ENCODE peak calls at places on chromosomes 7 and 10, in four cellular contexts. One of them, this sample, is unnamed.

GRCh38 chr7:70788276-70788675 is 343.7 kb upstream of the GALNT17 start:
- DNase-seq in Peyer's patch: no peak
- DNase-seq in neural progenitor cell: no peak
- DNase-seq in heart left ventricle: no peak
- DNase-seq in this sample: no peak

GRCh38 chr7:64793106-64793755 is 997 bp upstream of the ZNF138 start:
- DNase-seq in heart left ventricle: no peak
- DNase-seq in Peyer's patch: no peak
- DNase-seq in neural progenitor cell: no peak
- DNase-seq in this sample: no peak

GRCh38 chr10:27658788-27659187 is 86.8 kb downstream of the MKX start:
- DNase-seq in Peyer's patch: no peak
- DNase-seq in heart left ventricle: no peak
- DNase-seq in neural progenitor cell: no peak
- DNase-seq in this sample: no peak

GRCh38 chr7:94395141-94396041 is 696 bp downstream of the COL1A2 start:
- DNase-seq in Peyer's patch: peak
- DNase-seq in heart left ventricle: peak
- DNase-seq in neural progenitor cell: peak
- DNase-seq in this sample: no peak

GRCh38 chr7:3176112-3176836 is 124.8 kb upstream of the SDK1 start:
- DNase-seq in heart left ventricle: no peak
- DNase-seq in Peyer's patch: no peak
- DNase-seq in neural progenitor cell: no peak
- DNase-seq in this sample: no peak

GRCh38 chr10:21989453-21990154 is 13.9 kb downstream of the DNAJC1 start:
- DNase-seq in heart left ventricle: peak
- DNase-seq in neural progenitor cell: peak
- DNase-seq in Peyer's patch: no peak
- DNase-seq in this sample: no peak

GRCh38 chr7:6057316-6058128 is 26.3 kb downstream of the ANKRD61 start:
- DNase-seq in heart left ventricle: no peak
- DNase-seq in Peyer's patch: no peak
- DNase-seq in neural progenitor cell: no peak
- DNase-seq in this sample: no peak

GRCh38 chr7:139598642-139599041 is 75.2 kb downstream of the CLEC2L start:
- DNase-seq in Peyer's patch: no peak
- DNase-seq in heart left ventricle: peak
- DNase-seq in neural progenitor cell: no peak
- DNase-seq in this sample: no peak

GRCh38 chr10:1567742-1568495 is 169.4 kb downstream of the ADARB2 start:
- DNase-seq in heart left ventricle: no peak
- DNase-seq in neural progenitor cell: no peak
- DNase-seq in Peyer's patch: no peak
- DNase-seq in this sample: no peak

GRCh38 chr7:34493752-34494151 is 164.3 kb upstream of the NPSR1 start:
- DNase-seq in Peyer's patch: no peak
- DNase-seq in neural progenitor cell: no peak
- DNase-seq in heart left ventricle: no peak
- DNase-seq in this sample: no peak

GRCh38 chr10:17643339-17643754 is 604 bp upstream of the STAM start:
- DNase-seq in heart left ventricle: peak
- DNase-seq in Peyer's patch: no peak
- DNase-seq in neural progenitor cell: peak
- DNase-seq in this sample: peak

GRCh38 chr10:71873582-71874182 is 22.6 kb upstream of the PSAP start:
- DNase-seq in Peyer's patch: no peak
- DNase-seq in neural progenitor cell: no peak
- DNase-seq in heart left ventricle: no peak
- DNase-seq in this sample: no peak

GRCh38 chr10:60237977-60238376 is 151.7 kb downstream of the ANK3 start:
- DNase-seq in neural progenitor cell: no peak
- DNase-seq in Peyer's patch: no peak
- DNase-seq in heart left ventricle: no peak
- DNase-seq in this sample: no peak

GRCh38 chr10:100019824-100020160 is 10.0 kb upstream of the DNMBP start:
- DNase-seq in Peyer's patch: no peak
- DNase-seq in neural progenitor cell: peak
- DNase-seq in heart left ventricle: no peak
- DNase-seq in this sample: no peak

GRCh38 chr10:72234560-72235095 is 18.6 kb upstream of the ASCC1 start:
- DNase-seq in heart left ventricle: no peak
- DNase-seq in neural progenitor cell: no peak
- DNase-seq in Peyer's patch: no peak
- DNase-seq in this sample: no peak

GRCh38 chr10:32888161-32888927 is 69.7 kb downstream of the ITGB1 start:
- DNase-seq in neural progenitor cell: no peak
- DNase-seq in Peyer's patch: no peak
- DNase-seq in heart left ventricle: no peak
- DNase-seq in this sample: no peak

GRCh38 chr7:91514591-91514990 is 250.4 kb downstream of the FZD1 start:
- DNase-seq in Peyer's patch: no peak
- DNase-seq in neural progenitor cell: no peak
- DNase-seq in heart left ventricle: no peak
- DNase-seq in this sample: no peak

GRCh38 chr10:104336829-104337526 is 1.3 kb downstream of the ITPRIP start:
- DNase-seq in Peyer's patch: no peak
- DNase-seq in heart left ventricle: no peak
- DNase-seq in neural progenitor cell: peak
- DNase-seq in this sample: peak

DNA sequence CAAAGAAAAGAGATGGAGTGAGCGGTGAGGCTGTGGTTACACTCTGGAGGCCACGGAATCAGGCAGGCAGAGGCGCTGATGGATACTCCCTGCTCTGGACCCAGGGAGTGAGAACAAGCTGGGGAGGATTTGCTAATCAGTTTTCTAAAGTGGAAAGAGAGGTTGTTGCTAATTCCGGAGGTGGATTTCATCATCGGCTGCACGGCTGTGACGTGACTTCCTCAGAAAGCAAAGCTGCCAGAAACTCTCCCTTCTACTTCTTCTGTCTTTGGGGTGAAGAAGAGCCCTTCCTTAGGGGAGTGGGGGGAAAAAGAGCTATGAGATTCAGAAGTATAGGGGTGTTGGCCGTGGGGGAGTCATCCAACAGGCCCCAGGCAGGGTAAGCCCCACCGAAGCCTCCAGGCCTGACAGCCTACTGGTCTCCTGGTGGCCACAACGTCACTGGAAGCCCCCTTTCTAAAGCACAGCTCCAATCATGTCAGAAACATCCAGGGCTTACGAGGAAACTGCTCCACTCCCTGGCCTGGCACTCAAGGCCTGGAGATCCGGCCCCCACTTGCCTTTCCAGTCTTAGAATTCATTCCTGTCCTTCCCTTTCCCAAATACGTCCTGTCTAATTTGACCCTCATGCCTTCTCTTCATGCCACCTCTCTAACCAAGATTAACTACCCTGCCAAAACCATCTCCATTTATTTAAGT is 114.5 kb downstream of the HIP1 start:
- DNase-seq in heart left ventricle: peak
- DNase-seq in neural progenitor cell: no peak
- DNase-seq in Peyer's patch: no peak
- DNase-seq in this sample: peak
- H3K27ac ChIP-seq in heart left ventricle: peak
- H3K27ac ChIP-seq in neural progenitor cell: peak
- H3K27ac ChIP-seq in Peyer's patch: peak
- H3K27ac ChIP-seq in this sample: peak

GRCh38 chr7:47503283-47503682 is 78.6 kb downstream of the TNS3 start:
- DNase-seq in neural progenitor cell: no peak
- DNase-seq in Peyer's patch: no peak
- DNase-seq in heart left ventricle: no peak
- DNase-seq in this sample: no peak

GRCh38 chr7:47500103-47500563 is 81.8 kb downstream of the TNS3 start:
- DNase-seq in heart left ventricle: no peak
- DNase-seq in neural progenitor cell: no peak
- DNase-seq in Peyer's patch: no peak
- DNase-seq in this sample: no peak

GRCh38 chr7:47502240-47502877 is 79.6 kb downstream of the TNS3 start:
- DNase-seq in heart left ventricle: no peak
- DNase-seq in Peyer's patch: no peak
- DNase-seq in neural progenitor cell: no peak
- DNase-seq in this sample: no peak

GRCh38 chr7:47498229-47499056 is 83.5 kb downstream of the TNS3 start:
- DNase-seq in Peyer's patch: no peak
- DNase-seq in heart left ventricle: no peak
- DNase-seq in neural progenitor cell: no peak
- DNase-seq in this sample: no peak

GRCh38 chr7:47501406-47501805 is 80.5 kb downstream of the TNS3 start:
- DNase-seq in neural progenitor cell: no peak
- DNase-seq in heart left ventricle: no peak
- DNase-seq in Peyer's patch: no peak
- DNase-seq in this sample: no peak
- H3K27ac ChIP-seq in neural progenitor cell: no peak
- H3K27ac ChIP-seq in heart left ventricle: no peak
- H3K27ac ChIP-seq in Peyer's patch: peak
- H3K27ac ChIP-seq in this sample: peak

GRCh38 chr10:119341236-119342016 is 134.1 kb downstream of the GRK5 start:
- DNase-seq in neural progenitor cell: no peak
- DNase-seq in Peyer's patch: no peak
- DNase-seq in heart left ventricle: no peak
- DNase-seq in this sample: no peak
- H3K27ac ChIP-seq in neural progenitor cell: no peak
- H3K27ac ChIP-seq in Peyer's patch: peak
- H3K27ac ChIP-seq in heart left ventricle: peak
- H3K27ac ChIP-seq in this sample: peak

DNA sequence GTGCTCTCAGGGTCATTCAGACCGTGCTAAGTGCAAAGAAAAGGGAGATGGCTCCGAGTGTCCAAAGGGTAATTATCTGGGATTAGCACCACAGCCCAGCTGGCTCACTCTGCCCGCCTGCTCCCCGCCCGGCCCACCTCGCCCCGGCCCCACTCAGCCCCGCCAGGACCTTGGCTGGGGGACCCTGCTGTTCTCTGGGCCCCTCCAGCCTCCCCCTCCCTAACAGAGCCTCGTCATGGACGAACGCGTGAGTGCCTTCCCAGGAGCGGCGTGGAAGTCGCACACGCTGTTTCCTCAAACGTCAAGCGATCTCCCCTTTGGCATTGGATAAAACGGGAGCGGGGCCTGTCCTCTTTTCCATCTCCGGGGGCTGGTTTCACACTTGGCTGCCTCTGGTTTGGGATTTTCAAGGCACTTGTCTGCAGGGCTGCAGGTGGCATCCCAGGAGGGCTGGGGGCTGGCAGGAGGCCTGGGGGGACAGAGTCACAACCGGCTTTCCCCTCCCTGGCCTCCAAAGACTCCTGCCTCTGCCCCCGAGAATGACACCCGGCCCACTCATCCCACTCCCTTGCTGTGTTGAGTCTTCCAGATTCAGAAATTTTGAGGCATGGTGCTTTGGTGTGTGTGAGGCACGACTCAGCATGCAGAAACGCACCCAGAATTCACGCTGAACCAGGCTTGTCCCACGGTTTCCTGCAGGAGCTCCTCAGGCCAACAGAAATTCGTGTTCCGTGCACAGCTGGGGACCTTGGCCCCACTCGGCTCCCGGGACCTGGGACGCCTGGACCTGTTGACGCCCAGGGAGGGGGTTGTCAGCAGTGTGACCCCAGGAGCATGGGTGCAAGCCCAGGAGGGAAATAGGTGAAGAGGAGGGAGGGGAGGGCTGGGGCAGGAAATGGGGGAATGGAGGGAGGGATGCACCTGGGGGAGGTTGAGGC is 110.0 kb downstream of the PDGFA start:
- DNase-seq in heart left ventricle: no peak
- DNase-seq in Peyer's patch: no peak
- DNase-seq in neural progenitor cell: peak
- DNase-seq in this sample: no peak
- H3K27ac ChIP-seq in heart left ventricle: no peak
- H3K27ac ChIP-seq in Peyer's patch: no peak
- H3K27ac ChIP-seq in neural progenitor cell: no peak
- H3K27ac ChIP-seq in this sample: no peak

DNA sequence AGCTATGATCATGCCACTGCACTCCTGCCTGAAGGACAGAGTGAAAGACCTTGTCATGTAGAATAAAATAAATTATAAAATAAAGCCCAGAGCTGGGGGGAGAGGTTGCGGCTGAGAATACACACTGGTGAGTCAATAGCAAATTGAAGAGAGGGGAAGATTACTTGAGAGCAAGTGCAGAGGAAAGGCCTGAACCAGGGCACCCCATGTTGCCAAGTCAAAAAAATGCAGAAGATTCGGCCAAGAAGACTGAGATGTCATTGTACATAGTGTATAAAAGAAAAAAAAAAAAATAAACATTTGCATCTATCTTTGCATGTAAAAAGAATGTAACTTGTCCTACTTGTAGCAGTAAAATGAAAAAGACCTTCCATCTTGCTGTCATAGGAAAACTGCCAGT is 32.4 kb downstream of the RHEB start:
- DNase-seq in Peyer's patch: no peak
- DNase-seq in neural progenitor cell: no peak
- DNase-seq in heart left ventricle: no peak
- DNase-seq in this sample: no peak
- H3K27ac ChIP-seq in Peyer's patch: no peak
- H3K27ac ChIP-seq in neural progenitor cell: no peak
- H3K27ac ChIP-seq in heart left ventricle: no peak
- H3K27ac ChIP-seq in this sample: no peak

DNA sequence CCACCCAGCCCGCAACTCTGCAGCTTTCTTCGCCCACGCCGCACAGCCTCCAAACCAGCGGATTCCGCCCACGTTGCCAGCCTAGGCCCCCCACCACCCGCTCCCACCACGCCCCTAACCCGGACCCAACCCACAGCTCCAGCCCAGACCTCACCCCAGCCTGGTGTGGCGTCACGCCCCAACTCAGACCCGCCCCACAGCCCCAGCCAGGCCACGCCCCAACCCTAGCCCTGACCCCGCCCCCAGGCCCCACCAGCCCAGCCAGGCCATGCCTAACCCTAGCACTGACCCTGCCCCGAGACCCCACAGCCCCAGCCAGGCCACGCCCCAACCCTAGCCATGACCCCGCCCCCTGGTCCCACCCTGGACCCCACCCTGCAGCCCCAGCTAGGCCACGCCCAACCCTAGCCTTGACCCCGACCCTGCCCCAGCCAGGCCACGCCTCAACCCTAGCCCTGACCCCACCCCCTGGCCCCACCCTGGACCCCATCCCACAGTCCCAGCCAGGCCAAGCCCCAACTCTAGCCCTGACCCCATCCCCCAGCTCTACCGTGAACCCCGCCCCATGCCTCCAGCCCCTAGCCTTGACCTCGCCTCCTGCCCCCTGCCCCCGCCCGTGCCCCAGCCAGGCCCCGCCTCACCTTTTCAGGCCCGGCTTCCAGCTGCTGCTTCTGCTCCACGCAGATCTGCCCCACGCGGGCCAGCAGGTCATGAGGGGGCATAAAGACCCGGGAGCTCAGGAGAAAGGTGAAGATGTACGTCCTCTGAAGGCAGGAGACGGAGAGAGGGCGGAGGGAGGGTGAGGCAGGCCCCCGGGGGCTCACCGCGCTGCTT is 64.0 kb downstream of the RASGEF1A start:
- DNase-seq in neural progenitor cell: peak
- DNase-seq in heart left ventricle: peak
- DNase-seq in Peyer's patch: peak
- DNase-seq in this sample: peak
- H3K27ac ChIP-seq in neural progenitor cell: no peak
- H3K27ac ChIP-seq in heart left ventricle: no peak
- H3K27ac ChIP-seq in Peyer's patch: no peak
- H3K27ac ChIP-seq in this sample: no peak